ENCODE peak calls at places on chromosomes 1 and 21, in five cellular contexts. One of them, this sample, is unnamed.

GRCh38 chr21:33441489-33442477 is 38.0 kb downstream of the TMEM50B start:
- DNase-seq in T1000: no peak
- DNase-seq in CD4-positive, alpha-beta memory T cell: no peak
- DNase-seq in T-cell: no peak
- DNase-seq in dermis blood vessel endothelial cell: peak
- DNase-seq in this sample: peak

GRCh38 chr1:211133393-211133840 is 531 bp downstream of the KCNH1 start:
- DNase-seq in T1000: peak
- DNase-seq in CD4-positive, alpha-beta memory T cell: no peak
- DNase-seq in T-cell: no peak
- DNase-seq in dermis blood vessel endothelial cell: peak
- DNase-seq in this sample: no peak

GRCh38 chr1:57590978-57591377 is 167.1 kb upstream of the DAB1 start:
- DNase-seq in T1000: no peak
- DNase-seq in CD4-positive, alpha-beta memory T cell: no peak
- DNase-seq in T-cell: no peak
- DNase-seq in dermis blood vessel endothelial cell: no peak
- DNase-seq in this sample: no peak

GRCh38 chr1:65965597-65965996 is 172.9 kb downstream of the PDE4B start:
- DNase-seq in T1000: no peak
- DNase-seq in CD4-positive, alpha-beta memory T cell: no peak
- DNase-seq in T-cell: no peak
- DNase-seq in dermis blood vessel endothelial cell: no peak
- DNase-seq in this sample: no peak

GRCh38 chr1:74935446-74935845 is 198.7 kb upstream of the LHX8 start:
- DNase-seq in T1000: no peak
- DNase-seq in CD4-positive, alpha-beta memory T cell: no peak
- DNase-seq in T-cell: no peak
- DNase-seq in dermis blood vessel endothelial cell: no peak
- DNase-seq in this sample: no peak

GRCh38 chr1:172343246-172344099 is 77.0 kb upstream of the C1orf105 start:
- DNase-seq in T1000: peak
- DNase-seq in CD4-positive, alpha-beta memory T cell: no peak
- DNase-seq in T-cell: no peak
- DNase-seq in dermis blood vessel endothelial cell: peak
- DNase-seq in this sample: no peak

GRCh38 chr1:2989976-2990375 is 31.3 kb upstream of the ACTRT2 start:
- DNase-seq in T1000: no peak
- DNase-seq in CD4-positive, alpha-beta memory T cell: no peak
- DNase-seq in T-cell: no peak
- DNase-seq in dermis blood vessel endothelial cell: no peak
- DNase-seq in this sample: no peak

GRCh38 chr1:164653705-164654104 is 94.7 kb downstream of the PBX1 start:
- DNase-seq in T1000: no peak
- DNase-seq in CD4-positive, alpha-beta memory T cell: no peak
- DNase-seq in T-cell: no peak
- DNase-seq in dermis blood vessel endothelial cell: no peak
- DNase-seq in this sample: no peak

GRCh38 chr21:38775733-38776132 is 30.0 kb upstream of the ETS2 start:
- DNase-seq in T1000: no peak
- DNase-seq in CD4-positive, alpha-beta memory T cell: no peak
- DNase-seq in T-cell: no peak
- DNase-seq in dermis blood vessel endothelial cell: no peak
- DNase-seq in this sample: no peak

GRCh38 chr1:184836934-184837698 is 82.5 kb upstream of the EDEM3 start:
- DNase-seq in T1000: no peak
- DNase-seq in CD4-positive, alpha-beta memory T cell: no peak
- DNase-seq in T-cell: no peak
- DNase-seq in dermis blood vessel endothelial cell: no peak
- DNase-seq in this sample: no peak

GRCh38 chr1:100750002-100750885 is 30.7 kb downstream of the VCAM1 start:
- DNase-seq in T1000: no peak
- DNase-seq in CD4-positive, alpha-beta memory T cell: no peak
- DNase-seq in T-cell: no peak
- DNase-seq in dermis blood vessel endothelial cell: no peak
- DNase-seq in this sample: no peak

GRCh38 chr1:185595835-185596667 is 138.1 kb upstream of the HMCN1 start:
- DNase-seq in T1000: no peak
- DNase-seq in CD4-positive, alpha-beta memory T cell: peak
- DNase-seq in T-cell: peak
- DNase-seq in dermis blood vessel endothelial cell: peak
- DNase-seq in this sample: no peak

GRCh38 chr1:30410153-30410851 is 313.1 kb downstream of the MATN1 start:
- DNase-seq in T1000: no peak
- DNase-seq in CD4-positive, alpha-beta memory T cell: no peak
- DNase-seq in T-cell: no peak
- DNase-seq in dermis blood vessel endothelial cell: no peak
- DNase-seq in this sample: no peak

GRCh38 chr1:17648457-17649145 is 106.5 kb upstream of the ACTL8 start:
- DNase-seq in T1000: no peak
- DNase-seq in CD4-positive, alpha-beta memory T cell: no peak
- DNase-seq in T-cell: no peak
- DNase-seq in dermis blood vessel endothelial cell: peak
- DNase-seq in this sample: no peak

GRCh38 chr1:53048960-53049573 is 12.9 kb upstream of the PODN start:
- DNase-seq in T1000: no peak
- DNase-seq in CD4-positive, alpha-beta memory T cell: no peak
- DNase-seq in T-cell: no peak
- DNase-seq in dermis blood vessel endothelial cell: peak
- DNase-seq in this sample: no peak

GRCh38 chr1:156813750-156814570 is 2.7 kb downstream of the SH2D2A start:
- DNase-seq in T1000: no peak
- DNase-seq in CD4-positive, alpha-beta memory T cell: peak
- DNase-seq in T-cell: peak
- DNase-seq in dermis blood vessel endothelial cell: peak
- DNase-seq in this sample: peak

GRCh38 chr1:151002006-151002405 is 4.7 kb downstream of the MINDY1 start:
- DNase-seq in T1000: no peak
- DNase-seq in CD4-positive, alpha-beta memory T cell: no peak
- DNase-seq in T-cell: no peak
- DNase-seq in dermis blood vessel endothelial cell: no peak
- DNase-seq in this sample: no peak

GRCh38 chr1:50417946-50418599 is 5.2 kb downstream of the DMRTA2 start:
- DNase-seq in T1000: no peak
- DNase-seq in CD4-positive, alpha-beta memory T cell: no peak
- DNase-seq in T-cell: no peak
- DNase-seq in dermis blood vessel endothelial cell: no peak
- DNase-seq in this sample: no peak

GRCh38 chr21:14751602-14752001 is 205.5 kb upstream of the SAMSN1 start:
- DNase-seq in T1000: no peak
- DNase-seq in CD4-positive, alpha-beta memory T cell: no peak
- DNase-seq in T-cell: no peak
- DNase-seq in dermis blood vessel endothelial cell: no peak
- DNase-seq in this sample: no peak

GRCh38 chr1:118913818-118914217 is 74.3 kb downstream of the TBX15 start:
- DNase-seq in T1000: no peak
- DNase-seq in CD4-positive, alpha-beta memory T cell: no peak
- DNase-seq in T-cell: no peak
- DNase-seq in dermis blood vessel endothelial cell: no peak
- DNase-seq in this sample: no peak

GRCh38 chr1:1318131-1318652 is 6.3 kb downstream of the INTS11 start:
- DNase-seq in T1000: peak
- DNase-seq in CD4-positive, alpha-beta memory T cell: no peak
- DNase-seq in T-cell: no peak
- DNase-seq in dermis blood vessel endothelial cell: peak
- DNase-seq in this sample: no peak

GRCh38 chr1:83670891-83671565 is 327.9 kb downstream of the TTLL7 start:
- DNase-seq in T1000: no peak
- DNase-seq in CD4-positive, alpha-beta memory T cell: no peak
- DNase-seq in T-cell: no peak
- DNase-seq in dermis blood vessel endothelial cell: no peak
- DNase-seq in this sample: no peak

GRCh38 chr21:44845418-44846200 is 27.7 kb upstream of the SUMO3 start:
- DNase-seq in T1000: no peak
- DNase-seq in CD4-positive, alpha-beta memory T cell: peak
- DNase-seq in T-cell: peak
- DNase-seq in dermis blood vessel endothelial cell: peak
- DNase-seq in this sample: peak

GRCh38 chr21:41834926-41835663 is 44.0 kb downstream of the PRDM15 start:
- DNase-seq in T1000: no peak
- DNase-seq in CD4-positive, alpha-beta memory T cell: no peak
- DNase-seq in T-cell: no peak
- DNase-seq in dermis blood vessel endothelial cell: no peak
- DNase-seq in this sample: no peak

GRCh38 chr1:224696891-224697765 is 81.0 kb downstream of the CNIH3 start:
- DNase-seq in T1000: no peak
- DNase-seq in CD4-positive, alpha-beta memory T cell: no peak
- DNase-seq in T-cell: no peak
- DNase-seq in dermis blood vessel endothelial cell: peak
- DNase-seq in this sample: no peak

GRCh38 chr1:245155186-245156040 is 628 bp downstream of the KIF26B start:
- DNase-seq in T1000: no peak
- DNase-seq in CD4-positive, alpha-beta memory T cell: no peak
- DNase-seq in T-cell: no peak
- DNase-seq in dermis blood vessel endothelial cell: peak
- DNase-seq in this sample: peak

GRCh38 chr1:229714964-229715603 is 89.0 kb downstream of the URB2 start:
- DNase-seq in T1000: no peak
- DNase-seq in CD4-positive, alpha-beta memory T cell: peak
- DNase-seq in T-cell: no peak
- DNase-seq in dermis blood vessel endothelial cell: peak
- DNase-seq in this sample: no peak

GRCh38 chr1:113153116-113153803 is 80.3 kb downstream of the LRIG2 start:
- DNase-seq in T1000: no peak
- DNase-seq in CD4-positive, alpha-beta memory T cell: no peak
- DNase-seq in T-cell: no peak
- DNase-seq in dermis blood vessel endothelial cell: no peak
- DNase-seq in this sample: no peak

GRCh38 chr21:37435120-37435519 is 68.5 kb downstream of the DYRK1A start:
- DNase-seq in T1000: no peak
- DNase-seq in CD4-positive, alpha-beta memory T cell: peak
- DNase-seq in T-cell: peak
- DNase-seq in dermis blood vessel endothelial cell: peak
- DNase-seq in this sample: peak

GRCh38 chr1:116374340-116375164 is 1.5 kb downstream of the ATP1A1 start:
- DNase-seq in T1000: no peak
- DNase-seq in CD4-positive, alpha-beta memory T cell: peak
- DNase-seq in T-cell: no peak
- DNase-seq in dermis blood vessel endothelial cell: peak
- DNase-seq in this sample: no peak

GRCh38 chr1:200029035-200029623 is 1.6 kb downstream of the NR5A2 start:
- DNase-seq in T1000: peak
- DNase-seq in CD4-positive, alpha-beta memory T cell: no peak
- DNase-seq in T-cell: no peak
- DNase-seq in dermis blood vessel endothelial cell: peak
- DNase-seq in this sample: no peak

GRCh38 chr1:11617314-11617713 is 36.9 kb downstream of the FBXO2 start:
- DNase-seq in T1000: no peak
- DNase-seq in CD4-positive, alpha-beta memory T cell: no peak
- DNase-seq in T-cell: no peak
- DNase-seq in dermis blood vessel endothelial cell: no peak
- DNase-seq in this sample: no peak

This sample was measured in naive B cell.